ENCODE peak calls at places on chromosomes 1 and 21, in six cellular contexts. One of them, this sample, is unnamed.

GRCh38 chr1:78005755-78006154 is 1.0 kb downstream of the DNAJB4 start:
- DNase-seq in tibial nerve: peak; percentile 48
- DNase-seq in activated CD8-positive, alpha-beta memory T cell treated with anti-CD3 and anti-CD28 coated beads for 1 hour: no peak
- DNase-seq in Calu3: peak; percentile 32
- DNase-seq in stimulated activated CD4-positive, alpha-beta T cell treated with anti-CD3 and anti-CD28 coated beads, Interleukin-15, amount 100 ng/mL, for 1 hour: no peak
- DNase-seq in MV-4-11: no peak
- DNase-seq in this sample: no peak

GRCh38 chr1:27574001-27574781 is 29.8 kb downstream of the AHDC1 start:
- DNase-seq in tibial nerve: no peak
- DNase-seq in activated CD8-positive, alpha-beta memory T cell treated with anti-CD3 and anti-CD28 coated beads for 1 hour: no peak
- DNase-seq in Calu3: no peak
- DNase-seq in stimulated activated CD4-positive, alpha-beta T cell treated with anti-CD3 and anti-CD28 coated beads, Interleukin-15, amount 100 ng/mL, for 1 hour: no peak
- DNase-seq in MV-4-11: no peak
- DNase-seq in this sample: no peak

GRCh38 chr1:5551274-5551966 is 440.8 kb downstream of the NPHP4 start:
- DNase-seq in tibial nerve: no peak
- DNase-seq in activated CD8-positive, alpha-beta memory T cell treated with anti-CD3 and anti-CD28 coated beads for 1 hour: no peak
- DNase-seq in Calu3: no peak
- DNase-seq in stimulated activated CD4-positive, alpha-beta T cell treated with anti-CD3 and anti-CD28 coated beads, Interleukin-15, amount 100 ng/mL, for 1 hour: no peak
- DNase-seq in MV-4-11: no peak
- DNase-seq in this sample: no peak

GRCh38 chr1:164560076-164560475 is 1.1 kb downstream of the PBX1 start:
- DNase-seq in tibial nerve: no peak
- DNase-seq in activated CD8-positive, alpha-beta memory T cell treated with anti-CD3 and anti-CD28 coated beads for 1 hour: no peak
- DNase-seq in Calu3: no peak
- DNase-seq in stimulated activated CD4-positive, alpha-beta T cell treated with anti-CD3 and anti-CD28 coated beads, Interleukin-15, amount 100 ng/mL, for 1 hour: no peak
- DNase-seq in MV-4-11: no peak
- DNase-seq in this sample: no peak

GRCh38 chr1:205445653-205445955 is 10.2 kb downstream of the BLACAT1 start:
- DNase-seq in tibial nerve: no peak
- DNase-seq in activated CD8-positive, alpha-beta memory T cell treated with anti-CD3 and anti-CD28 coated beads for 1 hour: no peak
- DNase-seq in Calu3: no peak
- DNase-seq in stimulated activated CD4-positive, alpha-beta T cell treated with anti-CD3 and anti-CD28 coated beads, Interleukin-15, amount 100 ng/mL, for 1 hour: no peak
- DNase-seq in MV-4-11: no peak
- DNase-seq in this sample: no peak

GRCh38 chr1:215007880-215008279 is 74.7 kb upstream of the KCNK2 start:
- DNase-seq in tibial nerve: no peak
- DNase-seq in activated CD8-positive, alpha-beta memory T cell treated with anti-CD3 and anti-CD28 coated beads for 1 hour: no peak
- DNase-seq in Calu3: no peak
- DNase-seq in stimulated activated CD4-positive, alpha-beta T cell treated with anti-CD3 and anti-CD28 coated beads, Interleukin-15, amount 100 ng/mL, for 1 hour: no peak
- DNase-seq in MV-4-11: no peak
- DNase-seq in this sample: no peak

GRCh38 chr1:212438831-212439237 is 6.1 kb downstream of the NENF start:
- DNase-seq in tibial nerve: no peak
- DNase-seq in activated CD8-positive, alpha-beta memory T cell treated with anti-CD3 and anti-CD28 coated beads for 1 hour: no peak
- DNase-seq in Calu3: no peak
- DNase-seq in stimulated activated CD4-positive, alpha-beta T cell treated with anti-CD3 and anti-CD28 coated beads, Interleukin-15, amount 100 ng/mL, for 1 hour: no peak
- DNase-seq in MV-4-11: no peak
- DNase-seq in this sample: no peak

GRCh38 chr1:119373465-119373864 is 4.9 kb downstream of the HAO2 start:
- DNase-seq in tibial nerve: no peak
- DNase-seq in activated CD8-positive, alpha-beta memory T cell treated with anti-CD3 and anti-CD28 coated beads for 1 hour: no peak
- DNase-seq in Calu3: no peak
- DNase-seq in stimulated activated CD4-positive, alpha-beta T cell treated with anti-CD3 and anti-CD28 coated beads, Interleukin-15, amount 100 ng/mL, for 1 hour: no peak
- DNase-seq in MV-4-11: no peak
- DNase-seq in this sample: no peak

GRCh38 chr1:200473698-200474371 is 64.0 kb upstream of the ZNF281 start:
- DNase-seq in tibial nerve: no peak
- DNase-seq in activated CD8-positive, alpha-beta memory T cell treated with anti-CD3 and anti-CD28 coated beads for 1 hour: no peak
- DNase-seq in Calu3: no peak
- DNase-seq in stimulated activated CD4-positive, alpha-beta T cell treated with anti-CD3 and anti-CD28 coated beads, Interleukin-15, amount 100 ng/mL, for 1 hour: no peak
- DNase-seq in MV-4-11: no peak
- DNase-seq in this sample: no peak

GRCh38 chr21:37639756-37640155 is 273.2 kb downstream of the DYRK1A start:
- DNase-seq in tibial nerve: no peak
- DNase-seq in activated CD8-positive, alpha-beta memory T cell treated with anti-CD3 and anti-CD28 coated beads for 1 hour: no peak
- DNase-seq in Calu3: no peak
- DNase-seq in stimulated activated CD4-positive, alpha-beta T cell treated with anti-CD3 and anti-CD28 coated beads, Interleukin-15, amount 100 ng/mL, for 1 hour: no peak
- DNase-seq in MV-4-11: no peak
- DNase-seq in this sample: no peak

GRCh38 chr1:208172389-208173140 is 71.6 kb downstream of the PLXNA2 start:
- DNase-seq in tibial nerve: no peak
- DNase-seq in activated CD8-positive, alpha-beta memory T cell treated with anti-CD3 and anti-CD28 coated beads for 1 hour: no peak
- DNase-seq in Calu3: no peak
- DNase-seq in stimulated activated CD4-positive, alpha-beta T cell treated with anti-CD3 and anti-CD28 coated beads, Interleukin-15, amount 100 ng/mL, for 1 hour: no peak
- DNase-seq in MV-4-11: no peak
- DNase-seq in this sample: no peak

GRCh38 chr1:232891116-232891515 is 59.3 kb upstream of the NTPCR start:
- DNase-seq in tibial nerve: no peak
- DNase-seq in activated CD8-positive, alpha-beta memory T cell treated with anti-CD3 and anti-CD28 coated beads for 1 hour: no peak
- DNase-seq in Calu3: no peak
- DNase-seq in stimulated activated CD4-positive, alpha-beta T cell treated with anti-CD3 and anti-CD28 coated beads, Interleukin-15, amount 100 ng/mL, for 1 hour: no peak
- DNase-seq in MV-4-11: peak; percentile 95
- DNase-seq in this sample: no peak